ENCODE peak calls at places on chromosomes 13 and 19, in seven cellular contexts. One of them, this sample, is unnamed.
A peak's percentile ranks its signal among the peaks of the same experiment; 100 is the strongest.

GRCh38 chr19:58328999-58329398 is 2.2 kb downstream of the ZSCAN22 start:
- DNase-seq in IMR-90: no peak
- DNase-seq in CD14-positive monocyte: no peak
- DNase-seq in NCI-H1092 treated with DMSO at 0.1 percent for 48 hours: no peak
- DNase-seq in cardiac muscle cell: no peak
- DNase-seq in fibroblast of mammary gland: no peak
- DNase-seq in fibroblast of the aortic adventitia: no peak
- DNase-seq in this sample: no peak

GRCh38 chr19:5951338-5951861 is 26.5 kb downstream of the RANBP3 start:
- DNase-seq in IMR-90: no peak
- DNase-seq in CD14-positive monocyte: peak; percentile 67
- DNase-seq in NCI-H1092 treated with DMSO at 0.1 percent for 48 hours: peak; percentile 46
- DNase-seq in cardiac muscle cell: no peak
- DNase-seq in fibroblast of mammary gland: no peak
- DNase-seq in fibroblast of the aortic adventitia: no peak
- DNase-seq in this sample: no peak

GRCh38 chr13:22198001-22198400 is 527.1 kb downstream of the FGF9 start:
- DNase-seq in IMR-90: no peak
- DNase-seq in CD14-positive monocyte: no peak
- DNase-seq in NCI-H1092 treated with DMSO at 0.1 percent for 48 hours: peak; percentile 9
- DNase-seq in cardiac muscle cell: no peak
- DNase-seq in fibroblast of mammary gland: no peak
- DNase-seq in fibroblast of the aortic adventitia: no peak
- DNase-seq in this sample: no peak

GRCh38 chr19:18496167-18496979 is 25.5 kb downstream of the ELL start:
- DNase-seq in IMR-90: peak; percentile 80
- DNase-seq in CD14-positive monocyte: peak; percentile 92
- DNase-seq in NCI-H1092 treated with DMSO at 0.1 percent for 48 hours: no peak
- DNase-seq in cardiac muscle cell: peak; percentile 43
- DNase-seq in fibroblast of mammary gland: peak; percentile 77
- DNase-seq in fibroblast of the aortic adventitia: peak; percentile 27
- DNase-seq in this sample: no peak

GRCh38 chr13:89827552-89827951 is 1519.9 kb upstream of the MIR17HG start:
- DNase-seq in IMR-90: no peak
- DNase-seq in CD14-positive monocyte: no peak
- DNase-seq in NCI-H1092 treated with DMSO at 0.1 percent for 48 hours: no peak
- DNase-seq in cardiac muscle cell: no peak
- DNase-seq in fibroblast of mammary gland: no peak
- DNase-seq in fibroblast of the aortic adventitia: no peak
- DNase-seq in this sample: no peak

GRCh38 chr13:48505597-48506091 is 27.2 kb downstream of the RCBTB2 start:
- DNase-seq in IMR-90: peak; percentile 71
- DNase-seq in CD14-positive monocyte: no peak
- DNase-seq in NCI-H1092 treated with DMSO at 0.1 percent for 48 hours: peak; percentile 68
- DNase-seq in cardiac muscle cell: no peak
- DNase-seq in fibroblast of mammary gland: no peak
- DNase-seq in fibroblast of the aortic adventitia: no peak
- DNase-seq in this sample: no peak

GRCh38 chr13:35964764-35965163 is 166.4 kb downstream of the DCLK1 start:
- DNase-seq in IMR-90: peak; percentile 68
- DNase-seq in CD14-positive monocyte: no peak
- DNase-seq in NCI-H1092 treated with DMSO at 0.1 percent for 48 hours: peak; percentile 3
- DNase-seq in cardiac muscle cell: peak; percentile 76
- DNase-seq in fibroblast of mammary gland: peak; percentile 87
- DNase-seq in fibroblast of the aortic adventitia: peak; percentile 41
- DNase-seq in this sample: no peak

GRCh38 chr19:49817964-49818690 is at the start of gene MED25:
- DNase-seq in IMR-90: peak; percentile 76
- DNase-seq in CD14-positive monocyte: peak; percentile 83
- DNase-seq in NCI-H1092 treated with DMSO at 0.1 percent for 48 hours: peak; percentile 78
- DNase-seq in cardiac muscle cell: peak; percentile 88
- DNase-seq in fibroblast of mammary gland: peak; percentile 77
- DNase-seq in fibroblast of the aortic adventitia: peak; percentile 89
- DNase-seq in this sample: peak; percentile 89

GRCh38 chr13:26221399-26221720 is 754 bp downstream of the RNF6 start:
- DNase-seq in IMR-90: no peak
- DNase-seq in CD14-positive monocyte: no peak
- DNase-seq in NCI-H1092 treated with DMSO at 0.1 percent for 48 hours: no peak
- DNase-seq in cardiac muscle cell: no peak
- DNase-seq in fibroblast of mammary gland: no peak
- DNase-seq in fibroblast of the aortic adventitia: no peak
- DNase-seq in this sample: no peak

GRCh38 chr13:80337706-80338105 is 3.2 kb downstream of the SPRY2 start:
- DNase-seq in IMR-90: no peak
- DNase-seq in CD14-positive monocyte: no peak
- DNase-seq in NCI-H1092 treated with DMSO at 0.1 percent for 48 hours: no peak
- DNase-seq in cardiac muscle cell: peak; percentile 42
- DNase-seq in fibroblast of mammary gland: peak; percentile 52
- DNase-seq in fibroblast of the aortic adventitia: peak; percentile 56
- DNase-seq in this sample: no peak

GRCh38 chr19:57016076-57016475 is 103.7 kb upstream of the USP29 start:
- DNase-seq in IMR-90: no peak
- DNase-seq in CD14-positive monocyte: no peak
- DNase-seq in NCI-H1092 treated with DMSO at 0.1 percent for 48 hours: no peak
- DNase-seq in cardiac muscle cell: no peak
- DNase-seq in fibroblast of mammary gland: no peak
- DNase-seq in fibroblast of the aortic adventitia: no peak
- DNase-seq in this sample: no peak

GRCh38 chr19:44809856-44810554 is 1.1 kb downstream of the BCAM start:
- DNase-seq in IMR-90: no peak
- DNase-seq in CD14-positive monocyte: no peak
- DNase-seq in NCI-H1092 treated with DMSO at 0.1 percent for 48 hours: no peak
- DNase-seq in cardiac muscle cell: no peak
- DNase-seq in fibroblast of mammary gland: no peak
- DNase-seq in fibroblast of the aortic adventitia: no peak
- DNase-seq in this sample: no peak

GRCh38 chr19:40241125-40241808 is 14.8 kb upstream of the CCNP start:
- DNase-seq in IMR-90: no peak
- DNase-seq in CD14-positive monocyte: no peak
- DNase-seq in NCI-H1092 treated with DMSO at 0.1 percent for 48 hours: no peak
- DNase-seq in cardiac muscle cell: no peak
- DNase-seq in fibroblast of mammary gland: no peak
- DNase-seq in fibroblast of the aortic adventitia: no peak
- DNase-seq in this sample: no peak

GRCh38 chr19:6216996-6217751 is 62.6 kb downstream of the MLLT1 start:
- DNase-seq in IMR-90: peak; percentile 13
- DNase-seq in CD14-positive monocyte: peak; percentile 44
- DNase-seq in NCI-H1092 treated with DMSO at 0.1 percent for 48 hours: no peak
- DNase-seq in cardiac muscle cell: peak; percentile 87
- DNase-seq in fibroblast of mammary gland: no peak
- DNase-seq in fibroblast of the aortic adventitia: peak; percentile 24
- DNase-seq in this sample: peak; percentile 51

GRCh38 chr13:22964245-22964966 is 216.4 kb upstream of the SGCG start:
- DNase-seq in IMR-90: no peak
- DNase-seq in CD14-positive monocyte: no peak
- DNase-seq in NCI-H1092 treated with DMSO at 0.1 percent for 48 hours: peak; percentile 4
- DNase-seq in cardiac muscle cell: no peak
- DNase-seq in fibroblast of mammary gland: no peak
- DNase-seq in fibroblast of the aortic adventitia: no peak
- DNase-seq in this sample: no peak

GRCh38 chr13:31207630-31208549 is 8.1 kb downstream of the B3GLCT start:
- DNase-seq in IMR-90: peak; percentile 73
- DNase-seq in CD14-positive monocyte: no peak
- DNase-seq in NCI-H1092 treated with DMSO at 0.1 percent for 48 hours: peak; percentile 53
- DNase-seq in cardiac muscle cell: peak; percentile 85
- DNase-seq in fibroblast of mammary gland: peak; percentile 63
- DNase-seq in fibroblast of the aortic adventitia: peak; percentile 73
- DNase-seq in this sample: peak; percentile 45

GRCh38 chr13:41651413-41652068 is 194.2 kb downstream of the RGCC start:
- DNase-seq in IMR-90: no peak
- DNase-seq in CD14-positive monocyte: no peak
- DNase-seq in NCI-H1092 treated with DMSO at 0.1 percent for 48 hours: no peak
- DNase-seq in cardiac muscle cell: peak; percentile 19
- DNase-seq in fibroblast of mammary gland: no peak
- DNase-seq in fibroblast of the aortic adventitia: no peak
- DNase-seq in this sample: no peak

GRCh38 chr19:18259848-18260247 is 14.4 kb downstream of the IQCN start:
- DNase-seq in IMR-90: no peak
- DNase-seq in CD14-positive monocyte: no peak
- DNase-seq in NCI-H1092 treated with DMSO at 0.1 percent for 48 hours: no peak
- DNase-seq in cardiac muscle cell: peak; percentile 46
- DNase-seq in fibroblast of mammary gland: peak; percentile 80
- DNase-seq in fibroblast of the aortic adventitia: peak; percentile 78
- DNase-seq in this sample: no peak

GRCh38 chr19:4062576-4063368 is 3.9 kb downstream of the ZBTB7A start:
- DNase-seq in IMR-90: no peak
- DNase-seq in CD14-positive monocyte: no peak
- DNase-seq in NCI-H1092 treated with DMSO at 0.1 percent for 48 hours: no peak
- DNase-seq in cardiac muscle cell: no peak
- DNase-seq in fibroblast of mammary gland: peak; percentile 35
- DNase-seq in fibroblast of the aortic adventitia: no peak
- DNase-seq in this sample: peak; percentile 55

GRCh38 chr13:39530996-39531395 is 72.0 kb downstream of the LHFPL6 start:
- DNase-seq in IMR-90: peak; percentile 14
- DNase-seq in CD14-positive monocyte: no peak
- DNase-seq in NCI-H1092 treated with DMSO at 0.1 percent for 48 hours: no peak
- DNase-seq in cardiac muscle cell: peak; percentile 14
- DNase-seq in fibroblast of mammary gland: peak; percentile 68
- DNase-seq in fibroblast of the aortic adventitia: peak; percentile 45
- DNase-seq in this sample: no peak

GRCh38 chr19:51271015-51271600 is 20.2 kb downstream of the SIGLECL1 start:
- DNase-seq in IMR-90: no peak
- DNase-seq in CD14-positive monocyte: peak; percentile 53
- DNase-seq in NCI-H1092 treated with DMSO at 0.1 percent for 48 hours: no peak
- DNase-seq in cardiac muscle cell: no peak
- DNase-seq in fibroblast of mammary gland: peak; percentile 4
- DNase-seq in fibroblast of the aortic adventitia: no peak
- DNase-seq in this sample: no peak

GRCh38 chr13:101025925-101026324 is 351.3 kb upstream of the TMTC4 start:
- DNase-seq in IMR-90: no peak
- DNase-seq in CD14-positive monocyte: no peak
- DNase-seq in NCI-H1092 treated with DMSO at 0.1 percent for 48 hours: no peak
- DNase-seq in cardiac muscle cell: no peak
- DNase-seq in fibroblast of mammary gland: no peak
- DNase-seq in fibroblast of the aortic adventitia: no peak
- DNase-seq in this sample: no peak

GRCh38 chr19:36528921-36529518 is 949 bp upstream of the ZNF260 start:
- DNase-seq in IMR-90: no peak
- DNase-seq in CD14-positive monocyte: no peak
- DNase-seq in NCI-H1092 treated with DMSO at 0.1 percent for 48 hours: peak; percentile 18
- DNase-seq in cardiac muscle cell: no peak
- DNase-seq in fibroblast of mammary gland: no peak
- DNase-seq in fibroblast of the aortic adventitia: no peak
- DNase-seq in this sample: no peak

GRCh38 chr13:46679369-46680180 is 117.4 kb downstream of the ESD start:
- DNase-seq in IMR-90: peak; percentile 70
- DNase-seq in CD14-positive monocyte: no peak
- DNase-seq in NCI-H1092 treated with DMSO at 0.1 percent for 48 hours: no peak
- DNase-seq in cardiac muscle cell: peak; percentile 71
- DNase-seq in fibroblast of mammary gland: peak; percentile 89
- DNase-seq in fibroblast of the aortic adventitia: peak; percentile 69
- DNase-seq in this sample: no peak

GRCh38 chr19:21908066-21908465 is 72.1 kb upstream of the ZNF43 start:
- DNase-seq in IMR-90: no peak
- DNase-seq in CD14-positive monocyte: no peak
- DNase-seq in NCI-H1092 treated with DMSO at 0.1 percent for 48 hours: no peak
- DNase-seq in cardiac muscle cell: no peak
- DNase-seq in fibroblast of mammary gland: no peak
- DNase-seq in fibroblast of the aortic adventitia: no peak
- DNase-seq in this sample: no peak

GRCh38 chr13:23557733-23558132 is 12.5 kb upstream of the TNFRSF19 start:
- DNase-seq in IMR-90: no peak
- DNase-seq in CD14-positive monocyte: no peak
- DNase-seq in NCI-H1092 treated with DMSO at 0.1 percent for 48 hours: no peak
- DNase-seq in cardiac muscle cell: no peak
- DNase-seq in fibroblast of mammary gland: no peak
- DNase-seq in fibroblast of the aortic adventitia: no peak
- DNase-seq in this sample: no peak

GRCh38 chr19:16296713-16297112 is 27.9 kb upstream of the KLF2 start:
- DNase-seq in IMR-90: no peak
- DNase-seq in CD14-positive monocyte: no peak
- DNase-seq in NCI-H1092 treated with DMSO at 0.1 percent for 48 hours: no peak
- DNase-seq in cardiac muscle cell: no peak
- DNase-seq in fibroblast of mammary gland: no peak
- DNase-seq in fibroblast of the aortic adventitia: no peak
- DNase-seq in this sample: no peak

GRCh38 chr13:24270639-24271131 is 38.7 kb upstream of the C1QTNF9 start:
- DNase-seq in IMR-90: peak; percentile 47
- DNase-seq in CD14-positive monocyte: peak; percentile 85
- DNase-seq in NCI-H1092 treated with DMSO at 0.1 percent for 48 hours: no peak
- DNase-seq in cardiac muscle cell: peak; percentile 40
- DNase-seq in fibroblast of mammary gland: peak; percentile 48
- DNase-seq in fibroblast of the aortic adventitia: peak; percentile 61
- DNase-seq in this sample: peak; percentile 63

GRCh38 chr13:42807866-42808265 is 26.5 kb downstream of the FAM216B start:
- DNase-seq in IMR-90: peak; percentile 76
- DNase-seq in CD14-positive monocyte: no peak
- DNase-seq in NCI-H1092 treated with DMSO at 0.1 percent for 48 hours: no peak
- DNase-seq in cardiac muscle cell: peak; percentile 43
- DNase-seq in fibroblast of mammary gland: peak; percentile 85
- DNase-seq in fibroblast of the aortic adventitia: peak; percentile 26
- DNase-seq in this sample: no peak

GRCh38 chr13:38358703-38359102 is 9.1 kb downstream of the UFM1 start:
- DNase-seq in IMR-90: no peak
- DNase-seq in CD14-positive monocyte: no peak
- DNase-seq in NCI-H1092 treated with DMSO at 0.1 percent for 48 hours: no peak
- DNase-seq in cardiac muscle cell: no peak
- DNase-seq in fibroblast of mammary gland: no peak
- DNase-seq in fibroblast of the aortic adventitia: no peak
- DNase-seq in this sample: no peak

GRCh38 chr19:30539315-30539714 is 167.1 kb downstream of the ZNF536 start:
- DNase-seq in IMR-90: no peak
- DNase-seq in CD14-positive monocyte: no peak
- DNase-seq in NCI-H1092 treated with DMSO at 0.1 percent for 48 hours: no peak
- DNase-seq in cardiac muscle cell: no peak
- DNase-seq in fibroblast of mammary gland: no peak
- DNase-seq in fibroblast of the aortic adventitia: no peak
- DNase-seq in this sample: no peak

GRCh38 chr19:57363734-57364181 is 407 bp downstream of the TRAPPC2B start:
- DNase-seq in IMR-90: peak; percentile 12
- DNase-seq in CD14-positive monocyte: no peak
- DNase-seq in NCI-H1092 treated with DMSO at 0.1 percent for 48 hours: no peak
- DNase-seq in cardiac muscle cell: peak; percentile 20
- DNase-seq in fibroblast of mammary gland: peak; percentile 6
- DNase-seq in fibroblast of the aortic adventitia: no peak
- DNase-seq in this sample: no peak

GRCh38 chr19:38913958-38914357 is 2.0 kb upstream of the CCER2 start:
- DNase-seq in IMR-90: no peak
- DNase-seq in CD14-positive monocyte: no peak
- DNase-seq in NCI-H1092 treated with DMSO at 0.1 percent for 48 hours: no peak
- DNase-seq in cardiac muscle cell: no peak
- DNase-seq in fibroblast of mammary gland: no peak
- DNase-seq in fibroblast of the aortic adventitia: no peak
- DNase-seq in this sample: no peak

GRCh38 chr13:20782116-20782708 is 8.5 kb upstream of the EEF1AKMT1 start:
- DNase-seq in IMR-90: no peak
- DNase-seq in CD14-positive monocyte: no peak
- DNase-seq in NCI-H1092 treated with DMSO at 0.1 percent for 48 hours: no peak
- DNase-seq in cardiac muscle cell: no peak
- DNase-seq in fibroblast of mammary gland: no peak
- DNase-seq in fibroblast of the aortic adventitia: no peak
- DNase-seq in this sample: no peak

GRCh38 chr13:113033054-113033453 is 64.0 kb downstream of the MCF2L start:
- DNase-seq in IMR-90: no peak
- DNase-seq in CD14-positive monocyte: no peak
- DNase-seq in NCI-H1092 treated with DMSO at 0.1 percent for 48 hours: no peak
- DNase-seq in cardiac muscle cell: no peak
- DNase-seq in fibroblast of mammary gland: no peak
- DNase-seq in fibroblast of the aortic adventitia: no peak
- DNase-seq in this sample: no peak

GRCh38 chr13:19864018-19864338 is 529 bp upstream of the ZMYM5 start:
- DNase-seq in IMR-90: no peak
- DNase-seq in CD14-positive monocyte: peak; percentile 56
- DNase-seq in NCI-H1092 treated with DMSO at 0.1 percent for 48 hours: peak; percentile 80
- DNase-seq in cardiac muscle cell: peak; percentile 94
- DNase-seq in fibroblast of mammary gland: peak; percentile 77
- DNase-seq in fibroblast of the aortic adventitia: peak; percentile 73
- DNase-seq in this sample: peak; percentile 78

GRCh38 chr13:21445759-21446158 is 13.3 kb downstream of the ZDHHC20 start:
- DNase-seq in IMR-90: no peak
- DNase-seq in CD14-positive monocyte: no peak
- DNase-seq in NCI-H1092 treated with DMSO at 0.1 percent for 48 hours: no peak
- DNase-seq in cardiac muscle cell: no peak
- DNase-seq in fibroblast of mammary gland: no peak
- DNase-seq in fibroblast of the aortic adventitia: no peak
- DNase-seq in this sample: no peak